ENCODE peak calls at places on chromosome 5, in six cellular contexts. One of them, this sample, is unnamed.

GRCh38 chr5:138905541-138905940 is 30.4 kb upstream of the LRRTM2 start:
- DNase-seq in ovary: no peak
- DNase-seq in H9: no peak
- DNase-seq in mucosa of descending colon: no peak
- DNase-seq in psoas muscle: no peak
- DNase-seq in fibroblast of lung: peak
- DNase-seq in this sample: no peak

GRCh38 chr5:53343187-53343586 is 137.2 kb upstream of the FST start:
- DNase-seq in ovary: no peak
- DNase-seq in H9: no peak
- DNase-seq in mucosa of descending colon: no peak
- DNase-seq in psoas muscle: no peak
- DNase-seq in fibroblast of lung: peak
- DNase-seq in this sample: peak

GRCh38 chr5:67809589-67809988 is 406.0 kb upstream of the PIK3R1 start:
- DNase-seq in ovary: no peak
- DNase-seq in H9: no peak
- DNase-seq in mucosa of descending colon: no peak
- DNase-seq in psoas muscle: no peak
- DNase-seq in fibroblast of lung: peak
- DNase-seq in this sample: no peak

GRCh38 chr5:150377964-150378694 is 20.6 kb downstream of the TCOF1 start:
- DNase-seq in ovary: no peak
- DNase-seq in H9: no peak
- DNase-seq in mucosa of descending colon: no peak
- DNase-seq in psoas muscle: no peak
- DNase-seq in fibroblast of lung: peak
- DNase-seq in this sample: peak

GRCh38 chr5:95857185-95857945 is 34.8 kb upstream of the GLRX start:
- DNase-seq in ovary: peak
- DNase-seq in H9: no peak
- DNase-seq in mucosa of descending colon: no peak
- DNase-seq in psoas muscle: peak
- DNase-seq in fibroblast of lung: peak
- DNase-seq in this sample: no peak

GRCh38 chr5:126000533-126000932 is 422.7 kb upstream of the GRAMD2B start:
- DNase-seq in ovary: no peak
- DNase-seq in H9: no peak
- DNase-seq in mucosa of descending colon: no peak
- DNase-seq in psoas muscle: no peak
- DNase-seq in fibroblast of lung: no peak
- DNase-seq in this sample: no peak

GRCh38 chr5:10536931-10537579 is 26.8 kb upstream of the ANKRD33B start:
- DNase-seq in ovary: no peak
- DNase-seq in H9: no peak
- DNase-seq in mucosa of descending colon: no peak
- DNase-seq in psoas muscle: no peak
- DNase-seq in fibroblast of lung: no peak
- DNase-seq in this sample: no peak

GRCh38 chr5:72508241-72509170 is 1.3 kb upstream of the ZNF366 start:
- DNase-seq in ovary: no peak
- DNase-seq in H9: no peak
- DNase-seq in mucosa of descending colon: no peak
- DNase-seq in psoas muscle: no peak
- DNase-seq in fibroblast of lung: no peak
- DNase-seq in this sample: no peak

GRCh38 chr5:121963409-121963808 is 1.6 kb downstream of the SRFBP1 start:
- DNase-seq in ovary: no peak
- DNase-seq in H9: no peak
- DNase-seq in mucosa of descending colon: no peak
- DNase-seq in psoas muscle: no peak
- DNase-seq in fibroblast of lung: no peak
- DNase-seq in this sample: no peak

GRCh38 chr5:119271758-119272730 is 83.8 kb upstream of the TNFAIP8 start:
- DNase-seq in ovary: no peak
- DNase-seq in H9: no peak
- DNase-seq in mucosa of descending colon: no peak
- DNase-seq in psoas muscle: no peak
- DNase-seq in fibroblast of lung: no peak
- DNase-seq in this sample: no peak

GRCh38 chr5:133489632-133490031 is 122.7 kb downstream of the FSTL4 start:
- DNase-seq in ovary: no peak
- DNase-seq in H9: no peak
- DNase-seq in mucosa of descending colon: peak
- DNase-seq in psoas muscle: no peak
- DNase-seq in fibroblast of lung: no peak
- DNase-seq in this sample: no peak

GRCh38 chr5:67377651-67378050 is 181.1 kb upstream of the CD180 start:
- DNase-seq in ovary: no peak
- DNase-seq in H9: no peak
- DNase-seq in mucosa of descending colon: no peak
- DNase-seq in psoas muscle: no peak
- DNase-seq in fibroblast of lung: no peak
- DNase-seq in this sample: no peak

GRCh38 chr5:141855265-141856029 is 22.8 kb downstream of the PCDH1 start:
- DNase-seq in ovary: no peak
- DNase-seq in H9: no peak
- DNase-seq in mucosa of descending colon: no peak
- DNase-seq in psoas muscle: peak
- DNase-seq in fibroblast of lung: no peak
- DNase-seq in this sample: no peak

GRCh38 chr5:168085321-168086040 is 206.0 kb upstream of the WWC1 start:
- DNase-seq in ovary: no peak
- DNase-seq in H9: no peak
- DNase-seq in mucosa of descending colon: no peak
- DNase-seq in psoas muscle: no peak
- DNase-seq in fibroblast of lung: peak
- DNase-seq in this sample: no peak

GRCh38 chr5:1151316-1151715 is 39.5 kb upstream of the SLC12A7 start:
- DNase-seq in ovary: no peak
- DNase-seq in H9: no peak
- DNase-seq in mucosa of descending colon: no peak
- DNase-seq in psoas muscle: no peak
- DNase-seq in fibroblast of lung: no peak
- DNase-seq in this sample: no peak

GRCh38 chr5:180352116-180352975 is 790 bp downstream of the GFPT2 start:
- DNase-seq in ovary: peak
- DNase-seq in H9: no peak
- DNase-seq in mucosa of descending colon: no peak
- DNase-seq in psoas muscle: peak
- DNase-seq in fibroblast of lung: peak
- DNase-seq in this sample: no peak

DNA sequence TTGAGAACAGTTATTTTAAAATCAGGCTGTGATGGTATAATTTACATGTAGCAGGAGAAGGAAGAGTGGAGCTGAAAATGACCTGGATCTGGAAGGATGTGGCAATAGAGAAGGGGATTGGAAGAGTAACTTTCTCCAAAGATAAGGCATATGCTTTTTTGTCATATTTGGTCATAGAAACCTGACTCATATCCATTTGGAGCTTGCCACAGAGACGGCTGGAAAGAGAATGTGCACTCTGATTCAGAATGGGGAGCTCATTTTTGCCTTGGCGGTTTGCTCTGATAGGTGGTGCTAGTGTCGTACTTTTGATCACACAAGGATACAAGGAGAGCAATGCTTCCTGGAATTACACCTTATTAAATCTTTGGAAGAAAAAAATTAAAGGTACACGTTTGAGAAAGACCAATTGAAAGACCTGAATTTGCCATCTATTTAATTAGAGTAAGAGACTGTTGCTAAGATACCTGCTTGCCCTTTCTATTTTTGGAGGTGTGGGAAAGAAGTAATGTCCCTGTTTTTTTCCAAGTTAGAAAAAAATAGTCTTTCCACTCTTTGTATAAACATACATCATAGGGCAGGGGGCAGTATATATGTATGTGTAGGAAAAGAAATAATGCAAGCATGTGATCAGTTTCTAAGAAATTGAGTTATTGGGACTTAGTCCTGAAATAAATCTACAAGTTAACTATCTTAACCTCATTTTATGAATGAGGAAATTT is 5.4 kb downstream of the LSM11 start:
- DNase-seq in ovary: no peak
- DNase-seq in H9: no peak
- DNase-seq in mucosa of descending colon: no peak
- DNase-seq in psoas muscle: no peak
- DNase-seq in fibroblast of lung: peak
- DNase-seq in this sample: no peak
- TF ChIP-seq CTCF in ovary: no peak
- TF ChIP-seq CTCF in H9: no peak
- TF ChIP-seq CTCF in mucosa of descending colon: no peak
- TF ChIP-seq CTCF in psoas muscle: no peak
- TF ChIP-seq CTCF in fibroblast of lung: no peak
- TF ChIP-seq CTCF in this sample: no peak

GRCh38 chr5:135568241-135568640 is 10.6 kb downstream of the CXCL14 start:
- DNase-seq in ovary: no peak
- DNase-seq in H9: no peak
- DNase-seq in mucosa of descending colon: no peak
- DNase-seq in psoas muscle: no peak
- DNase-seq in fibroblast of lung: no peak
- DNase-seq in this sample: no peak

GRCh38 chr5:135566422-135567416 is 12.1 kb downstream of the CXCL14 start:
- DNase-seq in ovary: no peak
- DNase-seq in H9: no peak
- DNase-seq in mucosa of descending colon: no peak
- DNase-seq in psoas muscle: no peak
- DNase-seq in fibroblast of lung: no peak
- DNase-seq in this sample: no peak

GRCh38 chr5:135568923-135569360 is 9.8 kb downstream of the CXCL14 start:
- DNase-seq in ovary: no peak
- DNase-seq in H9: no peak
- DNase-seq in mucosa of descending colon: no peak
- DNase-seq in psoas muscle: no peak
- DNase-seq in fibroblast of lung: no peak
- DNase-seq in this sample: no peak

GRCh38 chr5:135565691-135566421 is 12.9 kb downstream of the CXCL14 start:
- DNase-seq in ovary: no peak
- DNase-seq in H9: peak
- DNase-seq in mucosa of descending colon: peak
- DNase-seq in psoas muscle: peak
- DNase-seq in fibroblast of lung: peak
- DNase-seq in this sample: peak

DNA sequence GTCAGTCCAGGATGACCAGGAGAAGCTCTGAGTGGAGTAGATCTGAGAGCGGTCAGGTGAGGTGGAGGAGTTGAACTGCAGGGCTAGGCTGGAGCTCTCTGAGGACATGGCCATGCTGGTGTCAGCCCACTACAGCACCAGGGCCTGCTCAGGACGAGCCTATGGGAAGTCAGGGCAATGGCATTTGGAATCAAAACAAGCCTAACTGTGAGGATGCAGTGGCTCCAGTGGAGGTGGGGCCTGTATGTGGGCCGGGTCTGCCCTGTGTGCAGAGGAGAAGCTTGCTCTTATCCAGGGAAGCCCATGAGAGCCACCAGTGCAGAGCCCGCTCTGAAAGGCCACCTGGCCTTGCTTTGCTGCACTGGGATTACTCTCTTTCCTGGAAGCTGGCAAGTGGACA is 11.1 kb downstream of the CXCL14 start:
- DNase-seq in ovary: no peak
- DNase-seq in H9: no peak
- DNase-seq in mucosa of descending colon: no peak
- DNase-seq in psoas muscle: no peak
- DNase-seq in fibroblast of lung: no peak
- DNase-seq in this sample: no peak
- TF ChIP-seq CTCF in ovary: no peak
- TF ChIP-seq CTCF in H9: no peak
- TF ChIP-seq CTCF in mucosa of descending colon: no peak
- TF ChIP-seq CTCF in psoas muscle: no peak
- TF ChIP-seq CTCF in fibroblast of lung: no peak
- TF ChIP-seq CTCF in this sample: no peak

GRCh38 chr5:28575368-28575767 is 1537.0 kb upstream of the CDH9 start:
- DNase-seq in ovary: no peak
- DNase-seq in H9: no peak
- DNase-seq in mucosa of descending colon: no peak
- DNase-seq in psoas muscle: no peak
- DNase-seq in fibroblast of lung: no peak
- DNase-seq in this sample: no peak

GRCh38 chr5:28580616-28581015 is 1542.2 kb upstream of the CDH9 start:
- DNase-seq in ovary: no peak
- DNase-seq in H9: no peak
- DNase-seq in mucosa of descending colon: no peak
- DNase-seq in psoas muscle: no peak
- DNase-seq in fibroblast of lung: peak
- DNase-seq in this sample: no peak

GRCh38 chr5:28574616-28575015 is 1536.2 kb upstream of the CDH9 start:
- DNase-seq in ovary: no peak
- DNase-seq in H9: no peak
- DNase-seq in mucosa of descending colon: no peak
- DNase-seq in psoas muscle: no peak
- DNase-seq in fibroblast of lung: no peak
- DNase-seq in this sample: no peak

GRCh38 chr5:28576022-28576421 is 1537.6 kb upstream of the CDH9 start:
- DNase-seq in ovary: no peak
- DNase-seq in H9: no peak
- DNase-seq in mucosa of descending colon: no peak
- DNase-seq in psoas muscle: no peak
- DNase-seq in fibroblast of lung: peak
- DNase-seq in this sample: no peak
- TF ChIP-seq CTCF in ovary: no peak
- TF ChIP-seq CTCF in H9: peak
- TF ChIP-seq CTCF in mucosa of descending colon: no peak
- TF ChIP-seq CTCF in psoas muscle: no peak
- TF ChIP-seq CTCF in fibroblast of lung: no peak
- TF ChIP-seq CTCF in this sample: no peak

GRCh38 chr5:175589714-175590113 is 68.2 kb upstream of the HRH2 start:
- DNase-seq in ovary: no peak
- DNase-seq in H9: no peak
- DNase-seq in mucosa of descending colon: no peak
- DNase-seq in psoas muscle: no peak
- DNase-seq in fibroblast of lung: peak
- DNase-seq in this sample: no peak

GRCh38 chr5:175590471-175590881 is 67.4 kb upstream of the HRH2 start:
- DNase-seq in ovary: no peak
- DNase-seq in H9: no peak
- DNase-seq in mucosa of descending colon: no peak
- DNase-seq in psoas muscle: no peak
- DNase-seq in fibroblast of lung: peak
- DNase-seq in this sample: no peak

GRCh38 chr5:175588709-175589429 is 69.0 kb upstream of the HRH2 start:
- DNase-seq in ovary: no peak
- DNase-seq in H9: no peak
- DNase-seq in mucosa of descending colon: no peak
- DNase-seq in psoas muscle: no peak
- DNase-seq in fibroblast of lung: no peak
- DNase-seq in this sample: no peak

GRCh38 chr5:175593794-175594193 is 64.1 kb upstream of the HRH2 start:
- DNase-seq in ovary: no peak
- DNase-seq in H9: no peak
- DNase-seq in mucosa of descending colon: no peak
- DNase-seq in psoas muscle: no peak
- DNase-seq in fibroblast of lung: no peak
- DNase-seq in this sample: no peak

DNA sequence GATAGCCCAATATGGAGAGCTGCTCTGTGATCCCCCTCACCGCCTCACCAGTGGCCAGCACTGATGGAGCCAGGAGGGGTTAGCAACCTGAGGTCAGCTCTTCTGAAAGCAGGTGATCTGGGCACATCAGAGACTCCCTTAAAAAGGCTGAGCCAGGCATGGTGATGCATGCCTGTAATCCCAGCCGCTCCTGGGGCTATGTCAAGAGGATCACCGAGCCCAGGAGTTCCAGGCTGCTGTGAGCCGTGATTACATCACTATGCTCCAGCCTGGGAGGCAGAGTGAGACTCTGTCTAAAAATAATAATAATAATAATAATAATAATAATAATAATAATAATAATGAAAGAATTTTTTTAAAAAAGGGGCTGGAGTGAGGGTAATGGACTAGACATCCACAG is 66.6 kb upstream of the HRH2 start:
- DNase-seq in ovary: no peak
- DNase-seq in H9: no peak
- DNase-seq in mucosa of descending colon: no peak
- DNase-seq in psoas muscle: no peak
- DNase-seq in fibroblast of lung: no peak
- DNase-seq in this sample: no peak
- TF ChIP-seq CTCF in ovary: no peak
- TF ChIP-seq CTCF in H9: no peak
- TF ChIP-seq CTCF in mucosa of descending colon: no peak
- TF ChIP-seq CTCF in psoas muscle: no peak
- TF ChIP-seq CTCF in fibroblast of lung: no peak
- TF ChIP-seq CTCF in this sample: no peak

This sample was measured in AG09319.